ENCODE peak calls at places on chromosomes 11 and 22, in nine cellular contexts. B, V, L, X, E, K, J, H and U are unnamed samples.

GRCh38 chr11:111541209-111542061 is 915 bp downstream of the LAYN start:
- DNase-seq in J (peak; percentile 94), H (peak; percentile 94), L (peak; percentile 13), X (peak; percentile 46), K (no peak), B (peak; percentile 69), E (peak; percentile 37), V (peak; percentile 92), U (no peak)

GRCh38 chr22:41908409-41909289 is 6.2 kb downstream of the SHISA8 start:
- DNase-seq in B (peak; percentile 15), J (no peak), X (no peak), K (no peak), L (no peak), H (no peak), E (peak; percentile 44), V (no peak), U (no peak)

GRCh38 chr22:40463017-40463631 is 92.7 kb downstream of the SGSM3 start:
- DNase-seq in L (no peak), J (no peak), H (no peak), V (no peak), E (no peak), X (no peak), B (no peak), K (no peak), U (no peak)

GRCh38 chr11:65067446-65067845 is 9.1 kb upstream of the NAALADL1 start:
- DNase-seq in J (no peak), L (no peak), B (no peak), E (no peak), X (no peak), H (no peak), V (no peak), K (no peak), U (no peak)

GRCh38 chr11:5004429-5005274 is 10.0 kb downstream of the OR51L1 start:
- DNase-seq in B (peak; percentile 66), H (peak; percentile 41), X (peak; percentile 78), V (peak; percentile 61), K (no peak), E (peak; percentile 49), J (peak; percentile 74), L (peak; percentile 28), U (peak; percentile 36)

GRCh38 chr11:44574620-44575287 is 9.3 kb downstream of the CD82 start:
- DNase-seq in V (peak; percentile 98), L (peak; percentile 87), X (peak; percentile 95), K (no peak), H (peak; percentile 98), B (no peak), E (no peak), J (peak; percentile 92), U (no peak)

GRCh38 chr11:112453601-112454577 is 193.2 kb upstream of the PLET1 start:
- DNase-seq in K (peak; percentile 49), H (peak; percentile 9), X (peak; percentile 53), B (peak; percentile 51), L (peak; percentile 19), J (peak; percentile 52), E (peak; percentile 35), V (peak; percentile 12), U (no peak)

GRCh38 chr11:21511835-21512440 is 680.9 kb upstream of the ANO5 start:
- DNase-seq in K (peak; percentile 79), H (peak; percentile 27), J (peak; percentile 44), L (peak; percentile 7), B (peak; percentile 86), X (peak; percentile 52), V (no peak), E (peak; percentile 50), U (peak; percentile 62)

GRCh38 chr22:44625421-44625760 is 76.6 kb upstream of the PRR5 start:
- DNase-seq in B (no peak), H (no peak), J (no peak), X (no peak), E (no peak), K (no peak), L (no peak), V (no peak), U (no peak)

GRCh38 chr11:120273432-120273831 is 33.5 kb downstream of the POU2F3 start:
- DNase-seq in E (no peak), J (peak; percentile 10), B (no peak), L (no peak), X (peak; percentile 27), K (no peak), H (peak; percentile 13), V (peak; percentile 38), U (no peak)

GRCh38 chr11:113311536-113311935 is 2.8 kb upstream of the TTC12 start:
- DNase-seq in H (peak; percentile 39), V (peak; percentile 18), B (no peak), J (no peak), E (no peak), L (no peak), X (peak; percentile 16), K (no peak), U (no peak)

DNA sequence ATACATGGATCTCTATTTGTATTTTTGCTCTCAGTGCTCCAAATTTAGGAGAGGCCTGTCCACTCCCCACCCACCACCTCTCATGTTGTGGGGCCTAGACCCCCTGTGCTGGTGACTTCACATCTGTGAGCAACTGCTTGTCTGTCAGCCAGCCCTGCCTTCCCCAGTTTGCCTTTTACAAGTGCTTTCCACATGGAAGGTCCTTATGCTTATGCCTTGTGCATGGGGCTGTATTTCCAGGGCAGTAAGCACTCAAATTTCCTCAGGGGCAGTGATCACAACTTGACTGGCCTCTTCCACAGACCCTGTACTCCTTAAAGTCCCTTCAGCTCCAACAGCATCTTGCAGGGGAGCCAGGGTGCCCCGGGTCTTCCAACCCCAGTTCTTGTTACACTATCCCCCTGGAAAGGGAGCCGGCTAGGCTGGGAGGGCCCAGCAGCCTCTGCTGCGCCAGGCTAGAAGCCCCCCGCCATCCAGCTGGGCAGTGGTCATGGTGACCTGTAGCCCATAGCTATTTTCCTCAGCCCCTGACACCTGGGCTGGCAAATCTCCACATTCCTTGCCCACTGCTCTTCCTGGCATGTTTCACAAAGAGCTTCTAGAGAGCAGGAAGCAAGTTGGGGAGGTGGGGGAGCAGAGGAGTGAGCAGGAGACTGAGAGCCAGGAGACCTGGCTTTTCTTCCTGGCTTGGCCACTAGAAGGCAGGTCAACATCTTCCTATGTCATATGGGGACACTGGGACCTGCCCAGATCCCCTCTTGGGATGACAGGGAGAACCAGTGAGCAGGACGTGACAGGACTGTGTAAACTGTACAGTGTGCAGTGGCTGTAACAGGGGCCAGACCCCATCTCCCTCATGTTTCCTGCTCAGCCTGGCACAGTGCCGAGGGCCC is 29.7 kb downstream of the GDPD5 start:
- DNase-seq in H (no peak), E (no peak), K (peak; percentile 69), L (no peak), J (no peak), X (no peak), B (peak; percentile 33), V (no peak), U (no peak)
- TF ChIP-seq CTCF in H (peak; percentile 18), E (no peak), K (peak; percentile 57), L (no peak), J (no peak), X (no peak), B (no peak), V (peak; percentile 1), U (no peak)

DNA sequence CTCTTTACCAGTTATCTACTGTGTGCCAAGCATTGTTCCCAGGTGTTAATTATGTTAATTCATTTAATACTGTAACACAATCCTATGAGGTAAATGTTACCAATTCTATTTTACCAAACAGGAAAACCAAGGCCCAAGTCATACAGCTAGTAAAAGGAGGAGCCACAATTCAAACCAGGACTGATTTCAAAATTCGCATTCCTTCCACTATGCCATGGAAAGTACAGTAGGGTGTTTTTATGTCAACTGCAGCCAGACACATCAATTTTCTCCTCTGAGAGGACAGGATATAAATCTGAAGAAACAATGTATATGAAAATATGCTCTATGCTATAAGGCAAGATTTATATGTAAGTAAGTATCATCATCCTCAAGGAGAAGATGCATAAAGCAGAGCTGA is 104.3 kb downstream of the RPL27A start:
- DNase-seq in V (no peak), J (peak; percentile 56), E (no peak), L (peak; percentile 36), H (peak; percentile 28), K (no peak), X (peak; percentile 48), B (no peak), U (no peak)
- TF ChIP-seq CTCF in V (peak; percentile 30), J (peak; percentile 38), E (no peak), L (peak; percentile 55), H (peak; percentile 29), K (no peak), X (no peak), B (no peak), U (no peak)

GRCh38 chr11:46674463-46675287 is 25.7 kb downstream of the ARHGAP1 start:
- DNase-seq in L (no peak), V (peak; percentile 18), J (peak; percentile 61), X (no peak), K (peak; percentile 81), B (peak; percentile 64), H (no peak), E (no peak), U (no peak)

GRCh38 chr11:46675949-46676348 is 24.5 kb downstream of the ARHGAP1 start:
- DNase-seq in B (no peak), V (no peak), H (no peak), X (no peak), E (no peak), J (no peak), K (no peak), L (no peak), U (no peak)

GRCh38 chr11:46676436-46677158 is 23.8 kb downstream of the ARHGAP1 start:
- DNase-seq in H (no peak), X (no peak), J (no peak), K (no peak), V (no peak), E (peak; percentile 37), B (peak; percentile 24), L (no peak), U (no peak)

GRCh38 chr11:46673713-46674462 is 26.5 kb downstream of the ARHGAP1 start:
- DNase-seq in V (no peak), K (no peak), E (no peak), B (no peak), X (no peak), L (no peak), H (no peak), J (no peak), U (no peak)

GRCh38 chr11:46675288-46675851 is 25.0 kb downstream of the ARHGAP1 start:
- DNase-seq in E (peak; percentile 55), X (peak; percentile 76), V (peak; percentile 72), J (peak; percentile 62), L (peak; percentile 73), H (peak; percentile 72), K (no peak), B (no peak), U (no peak)
- TF ChIP-seq CTCF in E (no peak), X (peak; percentile 26), V (no peak), J (no peak), L (peak; percentile 34), H (peak; percentile 20), K (no peak), B (no peak), U (no peak)

DNA sequence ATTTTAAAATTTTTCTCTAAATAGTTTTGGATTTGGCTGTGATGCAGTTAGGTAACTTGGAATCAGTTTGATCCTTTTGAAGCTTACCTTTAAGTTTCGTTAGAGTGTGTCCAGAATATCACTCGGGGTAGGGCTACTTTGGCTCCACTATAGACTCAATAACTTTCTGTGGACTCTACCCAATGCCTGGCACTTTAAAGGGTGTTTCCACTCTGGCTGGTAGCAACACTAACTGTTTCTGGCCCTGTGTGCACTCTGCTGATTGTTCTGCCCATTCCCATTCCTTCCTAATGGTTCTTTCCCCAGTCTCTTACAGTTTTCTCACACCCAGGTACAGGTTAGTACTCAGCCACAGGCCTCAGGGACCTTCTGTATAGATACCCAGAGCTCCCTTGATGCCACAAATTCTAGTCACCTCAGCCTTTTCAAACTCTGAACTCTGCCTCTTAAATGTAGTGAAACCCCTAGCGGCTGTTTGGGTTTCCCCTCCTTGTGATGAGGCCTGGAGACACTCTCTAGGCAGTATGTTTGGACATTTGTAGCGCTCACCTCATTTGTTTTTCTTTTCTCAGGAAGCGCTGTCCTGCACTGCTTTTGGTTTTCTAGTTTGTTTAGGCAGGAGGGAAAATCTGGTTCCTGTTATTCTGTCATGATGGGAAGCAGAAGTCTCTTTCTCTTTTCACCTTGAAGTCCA is 16.8 kb downstream of the CUL5 start:
- DNase-seq in V (peak; percentile 52), K (no peak), E (no peak), J (no peak), H (no peak), L (no peak), B (peak; percentile 36), X (no peak), U (no peak)
- TF ChIP-seq CTCF in V (peak; percentile 19), K (no peak), E (no peak), J (no peak), H (peak; percentile 14), L (no peak), B (no peak), X (no peak), U (no peak)